ENCODE peak calls at places on chromosome 13, in six cellular contexts. L, Z, U, F, D and A are unnamed samples.
A peak's percentile ranks its signal among the peaks of the same experiment; 100 is the strongest.

GRCh38 chr13:101529419-101529818 is 76.9 kb downstream of the ITGBL1 start:
- DNase-seq in L (no peak), Z (no peak), U (no peak), F (no peak), D (peak; percentile 68), A (no peak)

GRCh38 chr13:82010780-82011179 is 1669.9 kb upstream of the SPRY2 start:
- DNase-seq in L (no peak), Z (no peak), U (no peak), F (no peak), D (no peak), A (no peak)

GRCh38 chr13:22091971-22092300 is 421.1 kb downstream of the FGF9 start:
- DNase-seq in L (no peak), Z (no peak), U (no peak), F (no peak), D (no peak), A (no peak)

GRCh38 chr13:57557979-57558529 is 73.5 kb upstream of the PCDH17 start:
- DNase-seq in L (no peak), Z (peak; percentile 80), U (no peak), F (no peak), D (no peak), A (no peak)

GRCh38 chr13:42487221-42487620 is 86.7 kb upstream of the TNFSF11 start:
- DNase-seq in L (no peak), Z (no peak), U (no peak), F (no peak), D (no peak), A (no peak)

GRCh38 chr13:28658539-28658795 is 463 bp upstream of the POMP start:
- DNase-seq in L (no peak), Z (no peak), U (no peak), F (no peak), D (no peak), A (no peak)

GRCh38 chr13:93859666-93860065 is 619.8 kb downstream of the DCT start:
- DNase-seq in L (no peak), Z (no peak), U (no peak), F (no peak), D (no peak), A (no peak)

GRCh38 chr13:108915634-108916497 is 286.5 kb downstream of the MYO16 start:
- DNase-seq in L (peak; percentile 95), Z (peak; percentile 62), U (peak; percentile 91), F (peak; percentile 81), D (peak; percentile 89), A (peak; percentile 96)

GRCh38 chr13:75197803-75198202 is 284.2 kb downstream of the TBC1D4 start:
- DNase-seq in L (no peak), Z (no peak), U (no peak), F (no peak), D (no peak), A (no peak)

GRCh38 chr13:59722580-59722900 is 441.2 kb downstream of the DIAPH3 start:
- DNase-seq in L (no peak), Z (no peak), U (no peak), F (no peak), D (no peak), A (no peak)

GRCh38 chr13:50521750-50522149 is 321.7 kb downstream of the DLEU7 start:
- DNase-seq in L (no peak), Z (no peak), U (no peak), F (no peak), D (no peak), A (no peak)
- TF ChIP-seq POLR2AphosphoS5 in L (peak; percentile 27), Z (no peak), U (no peak), F (peak; percentile 51), D (no peak), A (peak; percentile 15)

GRCh38 chr13:97119899-97120745 is 102.0 kb upstream of the MBNL2 start:
- DNase-seq in L (no peak), Z (no peak), U (no peak), F (no peak), D (no peak), A (no peak)
- H3K4me1 ChIP-seq in L (peaks cover 6% of the 10 kb centered on the region), Z (peaks cover 3% of the 10 kb centered on the region), U (peaks cover 55% of the 10 kb centered on the region), F (peaks cover 34% of the 10 kb centered on the region), D (peaks cover 39% of the 10 kb centered on the region), A (peaks cover 29% of the 10 kb centered on the region)

GRCh38 chr13:45849408-45849807 is 2.1 kb downstream of the SIAH3 start:
- DNase-seq in L (no peak), Z (no peak), U (no peak), F (no peak), D (no peak), A (no peak)

GRCh38 chr13:45850020-45850613 is 1.4 kb downstream of the SIAH3 start:
- DNase-seq in L (no peak), Z (peak; percentile 64), U (no peak), F (no peak), D (no peak), A (no peak)

GRCh38 chr13:45847554-45848224 is 3.9 kb downstream of the SIAH3 start:
- DNase-seq in L (peak; percentile 26), Z (no peak), U (no peak), F (peak; percentile 18), D (no peak), A (no peak)

GRCh38 chr13:45846681-45847080 is 4.9 kb downstream of the SIAH3 start:
- DNase-seq in L (no peak), Z (no peak), U (no peak), F (no peak), D (no peak), A (no peak)

GRCh38 chr13:45851171-45851889 is at the start of gene SIAH3:
- DNase-seq in L (no peak), Z (peak; percentile 68), U (no peak), F (no peak), D (no peak), A (no peak)
- TF ChIP-seq POLR2AphosphoS5 in L (no peak), Z (no peak), U (no peak), F (no peak), D (no peak), A (no peak)

DNA sequence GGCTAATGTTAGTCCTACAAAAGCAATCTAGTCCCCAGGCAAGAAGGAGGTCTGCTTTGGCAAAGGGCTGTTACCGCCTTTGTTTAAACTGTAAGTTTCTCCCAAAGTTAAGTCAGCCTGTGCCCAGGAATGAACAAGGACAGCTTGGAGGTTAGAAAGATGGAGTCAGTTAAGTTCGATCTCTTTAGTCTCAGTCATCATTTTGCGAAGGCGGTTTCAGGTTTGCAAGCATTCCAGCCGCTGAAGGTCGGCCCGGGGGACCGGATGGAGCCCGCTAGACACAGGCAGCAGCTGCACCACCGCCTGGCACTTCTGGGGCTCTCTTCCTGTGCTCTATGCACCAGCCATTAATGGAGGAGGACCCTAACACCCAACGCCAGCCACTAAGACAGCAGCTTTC is 91.3 kb downstream of the STK24 start:
- DNase-seq in L (no peak), Z (no peak), U (no peak), F (no peak), D (peak; percentile 58), A (no peak)
- H3K4me1 ChIP-seq in L (peaks cover 87% of the 10 kb centered on the region), Z (peaks cover 83% of the 10 kb centered on the region), U (peaks cover 36% of the 10 kb centered on the region), F (peaks cover 100% of the 10 kb centered on the region), D (peaks cover 91% of the 10 kb centered on the region), A (peaks cover 100% of the 10 kb centered on the region)

GRCh38 chr13:30037766-30038165 is 187.3 kb upstream of the UBL3 start:
- DNase-seq in L (no peak), Z (no peak), U (no peak), F (no peak), D (no peak), A (no peak)
- TF ChIP-seq POLR2AphosphoS5 in L (no peak), Z (no peak), U (no peak), F (no peak), D (no peak), A (no peak)

GRCh38 chr13:113900646-113901045 is 36.8 kb upstream of the GAS6 start:
- DNase-seq in L (no peak), Z (no peak), U (no peak), F (no peak), D (no peak), A (peak; percentile 68)

GRCh38 chr13:113902956-113903355 is 39.1 kb upstream of the GAS6 start:
- DNase-seq in L (peak; percentile 8), Z (no peak), U (no peak), F (no peak), D (peak; percentile 50), A (peak; percentile 84)

GRCh38 chr13:113902536-113902935 is 38.7 kb upstream of the GAS6 start:
- DNase-seq in L (no peak), Z (no peak), U (no peak), F (no peak), D (no peak), A (no peak)

GRCh38 chr13:113901642-113902041 is 37.8 kb upstream of the GAS6 start:
- DNase-seq in L (peak; percentile 3), Z (no peak), U (no peak), F (no peak), D (no peak), A (peak; percentile 26)

DNA sequence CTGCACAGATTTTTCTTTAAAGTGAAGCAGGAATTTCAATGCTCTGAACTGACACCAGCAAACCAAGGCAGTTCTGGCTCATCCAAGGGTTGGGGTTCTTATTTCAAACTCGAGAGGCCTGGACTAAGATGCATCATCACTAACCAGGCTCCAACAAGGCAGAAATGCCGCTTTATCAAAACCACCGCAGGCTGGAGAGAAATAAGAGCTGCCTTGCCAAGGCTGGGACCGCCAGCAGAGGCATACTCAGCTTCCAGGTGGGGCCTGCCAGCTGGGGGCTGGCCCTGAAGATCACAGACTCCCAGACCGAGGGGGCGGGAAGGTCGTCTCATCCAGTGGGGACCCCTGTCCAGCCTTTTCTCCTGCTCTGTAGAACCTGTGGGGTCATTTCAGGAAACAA is 37.4 kb upstream of the GAS6 start:
- DNase-seq in L (no peak), Z (no peak), U (no peak), F (no peak), D (no peak), A (peak; percentile 37)
- H3K4me1 ChIP-seq in L (no peaks in the 10 kb centered on the region), Z (no peaks in the 10 kb centered on the region), U (no peaks in the 10 kb centered on the region), F (no peaks in the 10 kb centered on the region), D (no peaks in the 10 kb centered on the region), A (peaks cover 60% of the 10 kb centered on the region)